ENCODE peak calls at places on chromosomes 5 and 9, in six cellular contexts. I, K, S, W, B and Y are unnamed samples. For H3K4me1, the result is how much of the 10 kb centered on the place peaks cover.

GRCh38 chr5:76606665-76607064 is 16.5 kb downstream of the F2RL2 start:
- DNase-seq in W (no peak), S (no peak), B (no peak), I (no peak), K (no peak), Y (no peak)

GRCh38 chr5:173016069-173016455 is 32.5 kb downstream of the ATP6V0E1 start:
- DNase-seq in K (no peak), W (no peak), I (no peak), S (no peak), B (no peak), Y (peak)

GRCh38 chr5:159218595-159219023 is 9.3 kb upstream of the RNF145 start:
- DNase-seq in I (no peak), K (no peak), B (peak), S (no peak), W (peak), Y (no peak)

GRCh38 chr9:134592018-134592818 is 49.4 kb upstream of the COL5A1 start:
- DNase-seq in I (no peak), K (peak), W (peak), S (no peak), B (peak), Y (peak)

GRCh38 chr5:74567351-74567870 is 73.1 kb downstream of the ENC1 start:
- DNase-seq in K (no peak), S (no peak), W (no peak), B (no peak), I (no peak), Y (no peak)

GRCh38 chr9:12497790-12498189 is 195.4 kb upstream of the TYRP1 start:
- DNase-seq in K (no peak), I (no peak), B (no peak), S (no peak), W (no peak), Y (no peak)

GRCh38 chr9:127045148-127045547 is 77.3 kb downstream of the ANGPTL2 start:
- DNase-seq in W (no peak), I (no peak), B (no peak), K (no peak), S (no peak), Y (no peak)

GRCh38 chr9:82271099-82271498 is 282.5 kb downstream of the SPATA31D1 start:
- DNase-seq in W (peak), B (peak), I (no peak), S (no peak), K (no peak), Y (no peak)

GRCh38 chr5:34930527-34930844 is 1.1 kb downstream of the DNAJC21 start:
- DNase-seq in S (no peak), K (no peak), W (peak), I (no peak), B (peak), Y (no peak)

GRCh38 chr9:128105538-128106175 is 21.9 kb downstream of the PTGES2 start:
- DNase-seq in W (no peak), I (peak), B (no peak), K (no peak), S (no peak), Y (no peak)

GRCh38 chr9:14271078-14271673 is 42.8 kb downstream of the NFIB start:
- DNase-seq in K (peak), I (no peak), B (peak), S (no peak), W (peak), Y (no peak)

GRCh38 chr9:93287593-93287992 is 103.7 kb downstream of the WNK2 start:
- DNase-seq in W (no peak), K (no peak), B (no peak), S (no peak), I (no peak), Y (no peak)

GRCh38 chr5:14983666-14984441 is 112.3 kb upstream of the ANKH start:
- DNase-seq in K (no peak), B (no peak), I (no peak), W (no peak), S (no peak), Y (no peak)

GRCh38 chr9:87201316-87201715 is 254.0 kb upstream of the GAS1 start:
- DNase-seq in I (no peak), S (no peak), K (no peak), B (peak), W (peak), Y (no peak)

GRCh38 chr5:122999947-123000563 is 36.5 kb downstream of the PPIC start:
- DNase-seq in B (peak), I (peak), S (peak), W (peak), K (peak), Y (no peak)

GRCh38 chr5:164832545-164832944 is 1327.1 kb downstream of the MAT2B start:
- DNase-seq in K (no peak), S (no peak), W (no peak), B (no peak), I (no peak), Y (no peak)

GRCh38 chr9:2228132-2228531 is 213.0 kb downstream of the SMARCA2 start:
- DNase-seq in B (no peak), K (peak), I (peak), S (peak), W (peak), Y (no peak)

GRCh38 chr5:151950681-151951080 is 26.0 kb upstream of the GLRA1 start:
- DNase-seq in K (no peak), I (no peak), B (no peak), S (no peak), W (no peak), Y (no peak)

GRCh38 chr5:147530801-147531389 is 21.0 kb upstream of the DPYSL3 start:
- DNase-seq in B (peak), I (no peak), K (peak), S (no peak), W (peak), Y (no peak)

GRCh38 chr5:154408806-154409205 is 37.0 kb upstream of the SAP30L start:
- DNase-seq in I (no peak), W (no peak), K (no peak), S (no peak), B (no peak), Y (no peak)

DNA sequence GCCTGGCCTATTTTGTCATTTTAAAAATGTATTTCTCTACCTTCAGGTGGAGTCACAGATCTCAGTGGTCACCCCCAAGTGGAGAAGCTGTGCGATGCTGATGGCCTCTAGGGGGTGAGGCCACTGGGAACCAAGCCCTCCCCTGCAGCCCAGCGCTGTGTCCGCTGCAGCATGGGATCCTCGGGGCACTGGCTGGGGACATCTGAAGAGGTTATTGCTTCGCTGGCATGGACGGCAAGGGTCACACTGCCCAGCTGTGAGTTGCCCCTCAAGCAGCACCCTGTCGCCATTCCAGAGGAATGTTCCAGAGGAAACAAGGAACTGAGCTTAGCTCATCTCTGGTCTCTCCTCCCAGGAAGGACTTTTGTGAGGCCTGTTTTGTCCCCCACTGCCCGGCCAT is 119.6 kb upstream of the S1PR3 start:
- DNase-seq in I (no peak), W (no peak), S (no peak), B (no peak), K (no peak), Y (no peak)
- H3K4me1 ChIP-seq in I (under half), W (under half), S (under half), B (under half), K (under half), Y (under half)

GRCh38 chr9:113522858-113523257 is 59.3 kb downstream of the RGS3 start:
- DNase-seq in W (no peak), I (no peak), B (no peak), S (no peak), K (no peak), Y (no peak)
- H3K4me1 ChIP-seq in W (under half), I (half or more), B (under half), S (under half), K (under half), Y (half or more)

DNA sequence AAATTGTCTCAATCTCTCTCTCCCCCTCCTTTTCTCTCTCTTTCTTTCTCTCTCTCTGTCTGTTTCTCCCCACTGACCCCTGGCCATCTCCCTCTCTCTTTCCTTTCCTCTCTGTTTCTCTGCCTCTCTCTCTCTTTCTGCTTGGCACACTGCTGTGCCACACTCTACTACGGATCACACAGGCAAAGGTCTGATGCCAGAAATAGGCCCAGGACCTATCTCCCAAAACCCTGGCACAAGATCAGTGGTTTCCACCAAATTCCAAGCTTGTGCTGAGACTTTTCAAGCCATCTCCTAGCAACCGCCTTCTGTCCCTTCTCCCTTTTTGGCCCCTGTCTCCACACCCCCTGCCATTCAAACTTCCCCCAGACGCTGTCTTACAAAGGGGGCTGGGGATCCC is 38.5 kb upstream of the RARS1 start:
- DNase-seq in W (no peak), K (no peak), S (no peak), I (no peak), B (peak), Y (no peak)
- H3K4me1 ChIP-seq in W (under half), K (under half), S (under half), I (under half), B (under half), Y (under half)

GRCh38 chr9:130989891-130990290 is 19.1 kb upstream of the LAMC3 start:
- DNase-seq in K (no peak), I (no peak), W (no peak), S (no peak), B (no peak), Y (no peak)
- H3K4me1 ChIP-seq in K (under half), I (under half), W (under half), S (under half), B (under half), Y (under half)